ENCODE peak calls at places on chromosomes 2 and 18, in four cellular contexts. Q is progenitor cell of endocrine pancreas, G is type B pancreatic cell, V is C1 segment of cervical spinal cord. Y is an unnamed sample.

GRCh38 chr2:178819992-178820391 is 12.8 kb upstream of the TTN start:
- DNase-seq in Q (no peak), G (no peak), V (no peak), Y (no peak)

GRCh38 chr2:100274076-100274475 is 48.2 kb downstream of the LONRF2 start:
- DNase-seq in Q (no peak), G (no peak), V (no peak), Y (no peak)

GRCh38 chr2:181656450-181657261 is at the start of gene CERKL:
- DNase-seq in Q (peak; percentile 44), G (no peak), V (peak; percentile 42), Y (no peak)

GRCh38 chr2:221229097-221229496 is 343.0 kb downstream of the EPHA4 start:
- DNase-seq in Q (no peak), G (no peak), V (no peak), Y (no peak)

GRCh38 chr2:71831208-71831577 is 316.5 kb downstream of the CYP26B1 start:
- DNase-seq in Q (no peak), G (no peak), V (no peak), Y (no peak)

GRCh38 chr18:34222396-34223163 is 2.1 kb downstream of the NOL4 start:
- DNase-seq in Q (peak; percentile 35), G (no peak), V (peak; percentile 55), Y (no peak)

GRCh38 chr2:55609193-55609794 is 8.1 kb downstream of the PPP4R3B start:
- DNase-seq in Q (no peak), G (no peak), V (no peak), Y (no peak)

GRCh38 chr2:26077291-26077690 is 43.4 kb downstream of the RAB10 start:
- DNase-seq in Q (no peak), G (no peak), V (no peak), Y (no peak)

GRCh38 chr18:25314824-25315223 is 37.1 kb downstream of the ZNF521 start:
- DNase-seq in Q (no peak), G (no peak), V (no peak), Y (no peak)

GRCh38 chr2:179850188-179850587 is 11.2 kb downstream of the ZNF385B start:
- DNase-seq in Q (no peak), G (no peak), V (no peak), Y (no peak)

GRCh38 chr2:236516708-236517107 is 52.9 kb upstream of the ACKR3 start:
- DNase-seq in Q (no peak), G (no peak), V (no peak), Y (no peak)

GRCh38 chr2:166628478-166629136 is 134.6 kb upstream of the SCN7A start:
- DNase-seq in Q (no peak), G (no peak), V (no peak), Y (no peak)

GRCh38 chr2:177080746-177081145 is 131.8 kb upstream of the HNRNPA3 start:
- DNase-seq in Q (no peak), G (no peak), V (no peak), Y (no peak)

GRCh38 chr18:33132657-33133056 is 307.9 kb downstream of the CCDC178 start:
- DNase-seq in Q (no peak), G (no peak), V (no peak), Y (no peak)

GRCh38 chr18:3466872-3467271 is 16.9 kb downstream of the TGIF1 start:
- DNase-seq in Q (no peak), G (no peak), V (no peak), Y (no peak)

GRCh38 chr18:1104265-1104792 is 199.7 kb downstream of the ADCYAP1 start:
- DNase-seq in Q (no peak), G (no peak), V (no peak), Y (no peak)

GRCh38 chr2:165791811-165792454 is 2.1 kb downstream of the GALNT3 start:
- DNase-seq in Q (no peak), G (no peak), V (no peak), Y (no peak)

GRCh38 chr18:13416208-13416607 is 197.6 kb downstream of the LDLRAD4 start:
- DNase-seq in Q (no peak), G (no peak), V (no peak), Y (no peak)

GRCh38 chr2:232341061-232341738 is 37.4 kb upstream of the ALPP start:
- DNase-seq in Q (no peak), G (no peak), V (no peak), Y (peak; percentile 26)

GRCh38 chr2:39508243-39508642 is 71.2 kb upstream of the MAP4K3 start:
- DNase-seq in Q (no peak), G (no peak), V (no peak), Y (no peak)

GRCh38 chr2:70685771-70686171 is 82.2 kb downstream of the ADD2 start:
- DNase-seq in Q (no peak), G (no peak), V (no peak), Y (no peak)

GRCh38 chr2:182248362-182248761 is 178.5 kb downstream of the PDE1A start:
- DNase-seq in Q (no peak), G (no peak), V (no peak), Y (no peak)

GRCh38 chr2:44462934-44463849 is 101.4 kb downstream of the CAMKMT start:
- DNase-seq in Q (no peak), G (no peak), V (no peak), Y (no peak)

GRCh38 chr2:239589855-239590254 is 189.0 kb upstream of the HDAC4 start:
- DNase-seq in Q (no peak), G (no peak), V (no peak), Y (no peak)

GRCh38 chr2:108320326-108320932 is 31.7 kb downstream of the SULT1C2 start:
- DNase-seq in Q (no peak), G (no peak), V (no peak), Y (no peak)

GRCh38 chr2:162221064-162221463 is 22.2 kb downstream of the FAP start:
- DNase-seq in Q (peak; percentile 34), G (no peak), V (peak; percentile 62), Y (no peak)

GRCh38 chr2:144012304-144012703 is 507.6 kb downstream of the ZEB2 start:
- DNase-seq in Q (no peak), G (no peak), V (no peak), Y (no peak)

GRCh38 chr2:33806041-33806440 is 206.9 kb upstream of the FAM98A start:
- DNase-seq in Q (no peak), G (no peak), V (no peak), Y (no peak)

GRCh38 chr2:237509151-237509550 is 22.1 kb downstream of the MLPH start:
- DNase-seq in Q (no peak), G (no peak), V (no peak), Y (no peak)

GRCh38 chr2:52964916-52965530 is 802.6 kb upstream of the CHAC2 start:
- DNase-seq in Q (no peak), G (no peak), V (no peak), Y (no peak)

Y was measured in SK-N-MC.